ENCODE peak calls at places on chromosomes 1 and 21, in nine cellular contexts. Q is activated effector memory CD4-positive, alpha-beta T cell treated with Interleukin-2 at 50 U/mL for 16 hours; A is fibroblast of lung; K is upper lobe of left lung; V is left ventricle myocardium inferior; E is GM12892; W is A549; C is sciatic nerve; G is cortex of kidney. Y is an unnamed sample.
A peak's percentile ranks its signal among the peaks of the same experiment; 100 is the strongest.

GRCh38 chr1:186829679-186830587 is 1.2 kb downstream of the PLA2G4A start:
- DNase-seq in A (no peak), V (no peak), Q (no peak), K (no peak), E (no peak), W (no peak), C (no peak), G (no peak), Y (no peak)

GRCh38 chr1:53572061-53572801 is 113.0 kb downstream of the DMRTB1 start:
- DNase-seq in K (peak; percentile 21), V (no peak), E (no peak), G (no peak), W (peak; percentile 33), C (peak; percentile 45), A (no peak), Q (no peak), Y (no peak)

GRCh38 chr1:201810466-201811216 is 18.3 kb upstream of the IPO9 start:
- DNase-seq in A (no peak), K (no peak), C (no peak), V (no peak), E (no peak), G (no peak), Q (no peak), W (no peak), Y (no peak)

GRCh38 chr1:46510998-46511365 is 21.3 kb downstream of the DMBX1 start:
- DNase-seq in Q (no peak), C (no peak), V (no peak), K (no peak), G (no peak), A (no peak), W (no peak), E (no peak), Y (no peak)

GRCh38 chr1:218496561-218496960 is 151.4 kb downstream of the TGFB2 start:
- DNase-seq in G (no peak), K (no peak), E (no peak), V (no peak), C (no peak), A (peak; percentile 93), W (peak; percentile 99), Q (no peak), Y (no peak)

GRCh38 chr1:113074237-113074636 is 1.2 kb downstream of the LRIG2 start:
- DNase-seq in Q (no peak), W (no peak), A (no peak), V (no peak), E (no peak), K (no peak), G (no peak), C (no peak), Y (no peak)

GRCh38 chr1:156858555-156858956 is 361 bp downstream of the INSRR start:
- DNase-seq in E (no peak), Q (no peak), V (peak; percentile 44), W (no peak), K (no peak), G (no peak), A (no peak), C (no peak), Y (no peak)

GRCh38 chr1:48223372-48224081 is 1.0 kb downstream of the SLC5A9 start:
- DNase-seq in A (no peak), Q (no peak), E (no peak), V (no peak), G (no peak), W (no peak), K (no peak), C (no peak), Y (no peak)

GRCh38 chr1:192700834-192701271 is 64.9 kb downstream of the RGS13 start:
- DNase-seq in A (peak; percentile 92), C (no peak), Q (no peak), G (no peak), V (no peak), W (peak; percentile 45), K (no peak), E (no peak), Y (no peak)

GRCh38 chr21:28396421-28396820 is 596.3 kb downstream of the LTN1 start:
- DNase-seq in G (no peak), C (no peak), W (no peak), K (no peak), E (no peak), A (no peak), Q (no peak), V (no peak), Y (no peak)

GRCh38 chr21:41834252-41834925 is 44.8 kb downstream of the PRDM15 start:
- DNase-seq in V (no peak), K (no peak), A (no peak), Q (no peak), G (no peak), C (peak; percentile 26), E (no peak), W (no peak), Y (no peak)

GRCh38 chr1:203453616-203454015 is 22.0 kb upstream of the PRELP start:
- DNase-seq in A (no peak), G (no peak), W (no peak), C (no peak), K (no peak), E (no peak), V (no peak), Q (no peak), Y (no peak)

GRCh38 chr1:11671544-11672286 is 7.7 kb downstream of the FBXO6 start:
- DNase-seq in C (no peak), V (no peak), G (no peak), A (no peak), E (no peak), K (no peak), W (no peak), Q (no peak), Y (no peak)

GRCh38 chr1:103516693-103517092 is 8.8 kb upstream of the RNPC3 start:
- DNase-seq in E (no peak), G (no peak), W (no peak), A (no peak), Q (no peak), V (no peak), K (no peak), C (no peak), Y (no peak)

GRCh38 chr1:210848474-210848873 is 285.5 kb downstream of the KCNH1 start:
- DNase-seq in K (no peak), C (no peak), E (no peak), W (no peak), Q (no peak), V (no peak), G (no peak), A (no peak), Y (no peak)

GRCh38 chr1:177927021-177927596 is 42.7 kb downstream of the SEC16B start:
- DNase-seq in E (no peak), W (no peak), A (peak; percentile 97), G (no peak), Q (no peak), V (no peak), C (no peak), K (no peak), Y (no peak)

GRCh38 chr1:226064816-226065248 is 2.3 kb downstream of the H3-3A start:
- DNase-seq in A (peak; percentile 80), G (no peak), Q (peak; percentile 18), E (no peak), K (peak; percentile 42), W (peak; percentile 65), V (no peak), C (no peak), Y (no peak)

GRCh38 chr1:179925906-179926305 is 28.7 kb upstream of the CEP350 start:
- DNase-seq in Q (no peak), V (no peak), K (no peak), A (no peak), C (no peak), E (no peak), G (no peak), W (no peak), Y (no peak)

GRCh38 chr1:22341791-22342605 is 109.7 kb upstream of the ZBTB40 start:
- DNase-seq in C (no peak), W (no peak), Q (no peak), E (no peak), A (peak; percentile 88), G (no peak), V (no peak), K (no peak), Y (no peak)

GRCh38 chr1:205026181-205026580 is 16.8 kb upstream of the CNTN2 start:
- DNase-seq in W (no peak), G (no peak), V (no peak), E (no peak), Q (no peak), K (no peak), C (no peak), A (no peak), Y (no peak)

GRCh38 chr1:90402893-90403849 is 313.9 kb downstream of the BARHL2 start:
- DNase-seq in A (peak; percentile 85), W (peak; percentile 68), E (no peak), C (no peak), Q (no peak), K (peak; percentile 40), G (no peak), V (no peak), Y (no peak)

GRCh38 chr1:157144509-157144908 is 6.3 kb upstream of the ETV3 start:
- DNase-seq in Q (no peak), K (no peak), G (no peak), A (no peak), E (no peak), W (no peak), V (no peak), C (no peak), Y (no peak)

GRCh38 chr1:174965006-174965971 is 34.5 kb upstream of the CACYBP start:
- DNase-seq in K (peak; percentile 59), A (no peak), W (no peak), E (no peak), V (no peak), G (no peak), C (peak; percentile 55), Q (no peak), Y (no peak)

GRCh38 chr1:243719476-243719875 is 130.6 kb downstream of the AKT3 start:
- DNase-seq in A (no peak), E (no peak), Q (no peak), K (no peak), C (no peak), W (no peak), G (no peak), V (no peak), Y (no peak)

GRCh38 chr1:226390681-226391080 is 17.2 kb downstream of the PARP1 start:
- DNase-seq in C (no peak), K (no peak), G (no peak), A (no peak), Q (no peak), W (no peak), V (no peak), E (no peak), Y (no peak)

GRCh38 chr1:240515505-240515904 is 96.5 kb downstream of the GREM2 start:
- DNase-seq in Q (no peak), C (no peak), W (no peak), V (no peak), A (no peak), E (no peak), K (no peak), G (no peak), Y (no peak)

GRCh38 chr1:32040711-32041110 is 27.0 kb downstream of the KHDRBS1 start:
- DNase-seq in Q (no peak), C (no peak), K (no peak), A (peak; percentile 20), E (no peak), G (no peak), V (no peak), W (no peak), Y (no peak)

GRCh38 chr1:76135835-76136234 is 61.3 kb downstream of the ST6GALNAC3 start:
- DNase-seq in E (no peak), C (no peak), V (no peak), K (no peak), G (no peak), W (no peak), Q (no peak), A (no peak), Y (no peak)

GRCh38 chr1:94672934-94673333 is 131.4 kb upstream of the F3 start:
- DNase-seq in C (no peak), K (no peak), E (no peak), V (no peak), A (peak; percentile 48), Q (no peak), G (no peak), W (no peak), Y (no peak)

GRCh38 chr1:232274236-232274855 is 355.6 kb downstream of the SIPA1L2 start:
- DNase-seq in K (no peak), C (no peak), Q (no peak), A (peak; percentile 3), E (no peak), G (no peak), V (no peak), W (no peak), Y (no peak)

GRCh38 chr1:21774835-21775541 is 8.0 kb downstream of the USP48 start:
- DNase-seq in A (no peak), K (peak; percentile 6), C (no peak), W (no peak), V (no peak), G (no peak), E (no peak), Q (no peak), Y (no peak)